ENCODE peak calls at places on chromosomes 16 and 17, in seven cellular contexts. V, U, L, Z, G, C and F are unnamed samples.

GRCh38 chr16:29819506-29819905 is 756 bp upstream of the MVP start:
- DNase-seq in L (no peak), U (no peak), C (peak; percentile 55), V (no peak), Z (no peak), G (no peak), F (no peak)

GRCh38 chr16:979859-980594 is 1.5 kb upstream of the SOX8 start:
- DNase-seq in Z (no peak), V (peak; percentile 29), C (no peak), L (peak; percentile 61), U (no peak), G (no peak), F (no peak)

GRCh38 chr17:74970395-74970794 is 2.2 kb downstream of the HID1 start:
- DNase-seq in L (peak; percentile 61), U (no peak), G (no peak), V (no peak), Z (no peak), C (no peak), F (no peak)

GRCh38 chr16:50960517-50961202 is 190.4 kb downstream of the SALL1 start:
- DNase-seq in C (no peak), U (peak; percentile 65), V (no peak), Z (no peak), L (no peak), G (no peak), F (no peak)

GRCh38 chr16:3642397-3643094 is 11.9 kb upstream of the DNASE1 start:
- DNase-seq in C (peak; percentile 75), L (no peak), V (no peak), U (peak; percentile 40), Z (peak; percentile 55), G (no peak), F (no peak)

GRCh38 chr17:58487589-58488427 is at the start of gene HSF5:
- DNase-seq in U (no peak), Z (peak; percentile 8), G (no peak), L (peak; percentile 73), V (no peak), C (no peak), F (no peak)

GRCh38 chr16:70768205-70768580 is 32.8 kb downstream of the VAC14 start:
- DNase-seq in L (no peak), C (no peak), Z (no peak), U (no peak), G (no peak), V (no peak), F (no peak)

GRCh38 chr16:12061336-12062055 is 85.0 kb downstream of the SNX29 start:
- DNase-seq in C (no peak), L (no peak), Z (peak; percentile 47), V (no peak), G (no peak), U (no peak), F (no peak)

GRCh38 chr16:88905563-88905962 is 39.1 kb upstream of the PABPN1L start:
- DNase-seq in L (no peak), Z (no peak), G (no peak), C (peak; percentile 69), U (no peak), V (peak; percentile 60), F (no peak)

GRCh38 chr17:38451840-38452529 is 23.7 kb downstream of the ARHGAP23 start:
- DNase-seq in L (no peak), C (no peak), U (peak; percentile 54), V (no peak), G (peak; percentile 77), Z (peak; percentile 95), F (peak; percentile 83)

GRCh38 chr16:48317614-48318013 is 67.6 kb downstream of the SIAH1 start:
- DNase-seq in G (peak; percentile 27), L (no peak), U (no peak), Z (peak; percentile 89), V (no peak), C (no peak), F (no peak)

GRCh38 chr17:63694229-63694973 is 5.5 kb downstream of the LIMD2 start:
- DNase-seq in L (no peak), G (no peak), V (peak; percentile 37), U (no peak), C (no peak), Z (no peak), F (no peak)

GRCh38 chr17:42743595-42744282 is 1.1 kb downstream of the EZH1 start:
- DNase-seq in G (no peak), Z (no peak), C (no peak), U (no peak), V (no peak), L (no peak), F (no peak)

GRCh38 chr16:16143038-16143763 is 80.1 kb downstream of the ABCC6 start:
- DNase-seq in L (no peak), G (no peak), C (no peak), Z (no peak), V (peak; percentile 58), U (no peak), F (no peak)
- TF ChIP-seq CTCF in L (peak; percentile 8), G (peak; percentile 40), C (no peak), Z (peak; percentile 33), V (peak; percentile 76), U (peak; percentile 54), F (peak; percentile 37)

GRCh38 chr16:15886078-15886477 is 2.3 kb downstream of the CEP20 start:
- DNase-seq in G (no peak), V (no peak), Z (no peak), C (no peak), L (no peak), U (no peak), F (no peak)

GRCh38 chr16:15885560-15886001 is 2.8 kb downstream of the CEP20 start:
- DNase-seq in U (no peak), G (no peak), C (no peak), L (no peak), Z (no peak), V (no peak), F (no peak)

GRCh38 chr16:15891508-15891907 is 3.1 kb upstream of the CEP20 start:
- DNase-seq in L (no peak), V (no peak), U (no peak), G (no peak), C (no peak), Z (no peak), F (no peak)

GRCh38 chr16:15887283-15887682 is 1.1 kb downstream of the CEP20 start:
- DNase-seq in G (no peak), Z (no peak), U (no peak), V (no peak), C (no peak), L (no peak), F (no peak)

DNA sequence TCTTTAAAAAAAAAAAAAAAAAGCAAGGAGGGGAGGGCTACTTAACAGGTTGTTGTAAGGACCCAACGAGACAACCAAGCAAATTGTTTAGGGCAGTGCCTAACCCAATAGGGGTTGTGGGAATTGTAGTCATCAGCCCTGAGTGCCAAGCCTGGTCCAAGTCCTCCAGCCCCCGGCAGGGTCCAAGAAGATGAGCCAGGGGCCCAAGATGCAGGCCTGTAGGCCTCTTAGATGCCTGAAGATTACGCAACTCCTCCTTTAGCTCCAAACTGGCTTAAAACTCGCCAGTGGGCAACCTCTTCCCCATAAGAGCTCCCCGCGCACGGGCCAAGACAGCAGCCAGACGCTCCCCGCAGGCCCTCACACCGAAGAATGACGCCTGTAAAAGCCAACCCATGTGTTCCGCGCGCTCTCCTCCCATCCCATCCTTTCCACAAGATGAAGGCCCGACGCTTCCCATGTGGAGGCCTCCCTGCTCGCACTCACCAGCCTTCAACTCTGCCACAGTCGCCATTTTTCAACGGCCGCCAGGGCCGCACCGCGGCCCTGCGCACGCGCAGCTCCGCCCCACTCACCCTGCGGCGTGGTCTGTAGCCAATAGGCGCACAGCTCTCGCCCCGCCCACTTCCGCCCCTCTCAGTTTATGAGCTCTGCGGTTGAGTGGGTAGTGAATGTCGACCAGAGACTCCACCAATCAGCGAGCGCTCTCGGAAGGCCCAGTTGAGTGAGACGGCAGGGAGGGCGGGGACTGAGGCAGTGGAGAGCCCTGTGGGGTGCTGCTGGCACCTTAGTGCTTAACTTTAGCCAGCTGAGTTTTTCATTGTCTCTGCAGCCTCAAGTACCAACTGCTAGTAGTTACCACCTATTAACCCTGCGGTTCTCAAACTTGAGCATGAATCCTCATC is at the start of gene CEP20:
- DNase-seq in G (peak; percentile 96), U (peak; percentile 99), C (peak; percentile 100), L (peak; percentile 100), V (peak; percentile 100), Z (peak; percentile 97), F (peak; percentile 90)
- TF ChIP-seq CTCF in G (peak; percentile 4), U (no peak), C (peak; percentile 29), L (no peak), V (no peak), Z (no peak), F (peak; percentile 23)

DNA sequence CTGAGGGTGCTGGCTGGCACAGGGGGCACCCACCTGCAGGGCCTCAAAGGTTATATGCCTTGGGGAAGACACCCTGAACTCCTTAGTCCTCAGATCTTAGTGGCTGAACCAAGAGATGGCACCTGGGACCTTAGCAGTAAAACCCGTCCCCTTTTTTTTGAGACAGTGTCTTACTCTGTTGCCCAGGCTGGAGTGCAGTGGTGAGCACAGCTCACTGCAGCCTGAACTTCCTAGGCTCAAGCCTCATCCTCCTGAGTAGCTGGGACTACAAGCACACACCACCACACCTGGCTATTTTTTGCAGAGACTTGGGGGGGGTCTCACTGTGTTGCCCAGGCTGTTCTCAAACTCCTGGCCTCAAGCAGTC is 237.2 kb downstream of the MRTFB start:
- DNase-seq in Z (no peak), U (no peak), V (peak; percentile 56), L (no peak), G (no peak), C (no peak), F (no peak)
- TF ChIP-seq CTCF in Z (no peak), U (no peak), V (peak; percentile 30), L (no peak), G (no peak), C (no peak), F (no peak)

DNA sequence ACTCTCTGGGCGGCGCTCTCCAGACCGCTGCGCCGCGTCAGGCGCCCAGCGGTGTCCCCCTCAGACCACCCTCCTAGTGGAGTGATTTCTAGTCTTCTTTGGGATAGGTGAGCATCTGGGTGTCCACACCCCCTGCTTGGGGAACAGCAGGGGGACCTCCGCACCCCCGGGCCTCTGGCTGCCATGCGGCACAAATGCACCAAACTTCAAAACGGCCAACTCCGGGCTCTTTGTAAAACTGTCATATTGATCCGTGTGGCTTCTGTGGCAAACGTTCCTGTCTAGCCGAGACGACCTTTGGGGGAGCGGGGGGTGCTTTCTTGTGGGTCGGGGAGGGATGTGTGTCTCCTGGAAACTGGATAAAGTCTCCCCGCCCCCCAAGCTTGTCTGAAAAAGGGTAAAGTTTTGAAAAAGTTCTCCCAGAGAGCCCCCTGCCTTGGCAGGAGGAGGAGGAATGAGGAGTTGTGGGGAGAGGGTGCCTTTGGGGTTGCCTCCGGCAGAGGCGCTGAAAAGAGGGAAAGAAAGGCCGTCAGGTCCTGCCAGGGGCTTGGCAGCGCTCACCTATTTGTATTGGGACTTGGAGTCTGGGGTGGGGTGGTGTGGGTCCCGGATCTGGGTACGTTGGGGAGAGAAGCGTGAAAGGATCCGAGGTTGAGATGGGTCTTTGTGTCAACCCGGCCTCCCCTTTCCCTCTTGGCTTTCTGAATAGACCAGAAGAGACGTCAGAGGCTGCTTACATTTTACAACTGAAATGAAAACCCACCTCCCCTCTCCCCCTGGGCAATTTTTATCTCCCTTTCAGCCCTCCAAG is 2.2 kb upstream of the CHD3 start:
- DNase-seq in Z (peak; percentile 22), G (no peak), V (peak; percentile 47), C (peak; percentile 46), L (no peak), U (no peak), F (no peak)
- TF ChIP-seq CTCF in Z (no peak), G (no peak), V (peak; percentile 47), C (no peak), L (no peak), U (no peak), F (peak; percentile 24)

GRCh38 chr16:72244853-72245252 is 72.9 kb upstream of the PMFBP1 start:
- DNase-seq in Z (no peak), C (no peak), G (no peak), V (no peak), U (no peak), L (no peak), F (no peak)
- TF ChIP-seq CTCF in Z (peak; percentile 9), C (no peak), G (no peak), V (no peak), U (no peak), L (no peak), F (no peak)

GRCh38 chr17:81409190-81409935 is 14.1 kb downstream of the BAHCC1 start:
- DNase-seq in L (no peak), G (no peak), U (no peak), Z (no peak), V (peak; percentile 35), C (peak; percentile 68), F (no peak)
- TF ChIP-seq CTCF in L (no peak), G (no peak), U (no peak), Z (no peak), V (peak; percentile 57), C (peak; percentile 5), F (no peak)